ENCODE peak calls at places on chromosomes 16 and 17, in five cellular contexts. M, N, J, X and C are unnamed samples.

GRCh38 chr16:25707982-25708583 is 16.3 kb downstream of the HS3ST4 start:
- DNase-seq in J (no peak), X (peak; percentile 1), M (no peak), N (peak; percentile 12), C (no peak)

GRCh38 chr17:38877130-38877851 is 7.4 kb downstream of the LASP1 start:
- DNase-seq in M (peak; percentile 16), X (no peak), J (no peak), N (no peak), C (no peak)

GRCh38 chr16:68575082-68575481 is 36.0 kb downstream of the ZFP90 start:
- DNase-seq in X (no peak), M (no peak), J (no peak), N (no peak), C (no peak)

GRCh38 chr17:5832886-5833285 is 237.3 kb upstream of the WSCD1 start:
- DNase-seq in N (no peak), X (peak; percentile 2), J (no peak), M (no peak), C (no peak)

GRCh38 chr16:81686391-81687182 is 92.5 kb upstream of the PLCG2 start:
- DNase-seq in N (no peak), M (no peak), X (peak; percentile 46), J (no peak), C (no peak)

GRCh38 chr17:74916136-74916850 is 6.8 kb downstream of the USH1G start:
- DNase-seq in M (no peak), X (no peak), J (no peak), N (no peak), C (no peak)

GRCh38 chr17:17028059-17028877 is 14.0 kb upstream of the MPRIP start:
- DNase-seq in J (no peak), N (peak; percentile 90), M (no peak), X (peak; percentile 84), C (no peak)

GRCh38 chr17:57366558-57367351 is 110.4 kb downstream of the MSI2 start:
- DNase-seq in M (no peak), J (no peak), X (peak; percentile 20), N (no peak), C (no peak)

GRCh38 chr16:51150894-51151320 is at the start of gene SALL1:
- DNase-seq in N (no peak), X (no peak), M (no peak), J (peak; percentile 30), C (no peak)

GRCh38 chr17:37060966-37061365 is 112.2 kb downstream of the AATF start:
- DNase-seq in X (no peak), N (peak; percentile 69), J (no peak), M (no peak), C (no peak)

GRCh38 chr17:29210879-29211278 is 30.7 kb upstream of the MYO18A start:
- DNase-seq in N (no peak), X (no peak), J (no peak), M (no peak), C (no peak)

GRCh38 chr16:85712841-85713240 is 24.1 kb upstream of the GINS2 start:
- DNase-seq in N (no peak), X (no peak), J (no peak), M (no peak), C (no peak)

GRCh38 chr17:35900280-35900679 is 20.1 kb upstream of the CCL5 start:
- DNase-seq in J (no peak), N (no peak), M (no peak), X (no peak), C (no peak)

GRCh38 chr17:4947411-4948165 is 742 bp downstream of the PFN1 start:
- DNase-seq in J (peak; percentile 75), M (peak; percentile 53), X (peak; percentile 56), N (peak; percentile 47), C (no peak)

GRCh38 chr17:37327341-37328090 is 48.3 kb upstream of the C17orf78 start:
- DNase-seq in M (no peak), X (peak; percentile 90), N (no peak), J (no peak), C (no peak)

GRCh38 chr16:75254359-75254837 is 3.0 kb upstream of the BCAR1 start:
- DNase-seq in M (no peak), J (no peak), X (peak; percentile 75), N (peak; percentile 99), C (no peak)

GRCh38 chr17:81831563-81831956 is 1.5 kb downstream of the MCRIP1 start:
- DNase-seq in M (no peak), N (no peak), J (no peak), X (no peak), C (no peak)

GRCh38 chr17:41404024-41404651 is 6.7 kb upstream of the KRT31 start:
- DNase-seq in J (no peak), M (no peak), N (no peak), X (peak; percentile 56), C (no peak)

GRCh38 chr16:72985148-72985882 is 62.6 kb downstream of the ZFHX3 start:
- DNase-seq in N (no peak), J (no peak), M (no peak), X (peak; percentile 93), C (no peak)

GRCh38 chr16:77306050-77306616 is 106.9 kb downstream of the SYCE1L start:
- DNase-seq in N (no peak), J (no peak), M (no peak), X (no peak), C (no peak)

GRCh38 chr17:80872999-80873951 is 118.4 kb upstream of the CHMP6 start:
- DNase-seq in N (peak; percentile 26), M (no peak), X (no peak), J (no peak), C (no peak)

GRCh38 chr16:83926726-83927397 is 26.2 kb upstream of the OSGIN1 start:
- DNase-seq in X (peak; percentile 64), J (peak; percentile 80), N (peak; percentile 96), M (peak; percentile 44), C (no peak)

GRCh38 chr16:64450170-64450569 is 671.7 kb downstream of the CDH11 start:
- DNase-seq in N (no peak), M (no peak), J (no peak), X (no peak), C (no peak)